ENCODE peak calls at places on chromosome 3, in ten cellular contexts. Z is HepG2, V is transverse colon, X is suprapubic skin, N is heart left ventricle, G is uterus, W is upper lobe of left lung, J is NB4, B is K562, A is ovary. Y is an unnamed sample.

GRCh38 chr3:4821975-4822374 is 157.3 kb upstream of the BHLHE40 start:
- DNase-seq in N (no peak), B (no peak), A (no peak), J (no peak), G (no peak), Z (no peak), W (peak), X (no peak), V (peak), Y (no peak)

GRCh38 chr3:183537295-183537730 is 18.2 kb downstream of the KLHL6 start:
- DNase-seq in J (peak), N (peak), G (no peak), V (no peak), B (no peak), X (no peak), A (no peak), Z (no peak), W (peak), Y (no peak)

GRCh38 chr3:21290557-21290956 is 460.5 kb downstream of the ZNF385D start:
- DNase-seq in B (peak), Z (no peak), G (no peak), W (no peak), J (no peak), X (no peak), N (no peak), V (no peak), A (no peak), Y (no peak)

GRCh38 chr3:38582941-38583645 is 66.4 kb downstream of the SCN5A start:
- DNase-seq in V (peak), J (no peak), B (no peak), W (peak), Z (no peak), N (no peak), X (no peak), A (no peak), G (no peak), Y (peak)

GRCh38 chr3:46865034-46865507 is 1.8 kb upstream of the MYL3 start:
- DNase-seq in V (no peak), Z (no peak), G (no peak), B (no peak), X (peak), N (peak), J (no peak), A (peak), W (peak), Y (peak)

GRCh38 chr3:9746330-9746729 is 3.4 kb upstream of the OGG1 start:
- DNase-seq in V (no peak), N (no peak), J (no peak), X (no peak), Z (no peak), G (no peak), B (no peak), A (no peak), W (no peak), Y (no peak)

GRCh38 chr3:115961390-115961789 is 338.1 kb downstream of the GAP43 start:
- DNase-seq in N (peak), A (no peak), Z (no peak), B (no peak), J (no peak), G (no peak), X (no peak), V (no peak), W (no peak), Y (no peak)

GRCh38 chr3:54274607-54275006 is 152.3 kb downstream of the CACNA2D3 start:
- DNase-seq in V (no peak), Z (no peak), W (no peak), A (no peak), G (no peak), J (no peak), X (no peak), N (no peak), B (no peak), Y (no peak)

GRCh38 chr3:127816783-127817182 is 5.5 kb downstream of the MGLL start:
- DNase-seq in W (peak), N (no peak), X (no peak), G (no peak), B (no peak), V (peak), A (no peak), Z (no peak), J (no peak), Y (peak)

GRCh38 chr3:141629950-141630349 is 108.1 kb upstream of the RNF7 start:
- DNase-seq in W (no peak), B (peak), N (no peak), X (no peak), Z (no peak), G (no peak), A (no peak), J (no peak), V (no peak), Y (no peak)

GRCh38 chr3:195807681-195808121 is 4.0 kb downstream of the MUC4 start:
- DNase-seq in G (no peak), Z (no peak), X (no peak), V (peak), J (no peak), B (no peak), W (peak), A (no peak), N (no peak), Y (no peak)

GRCh38 chr3:112321867-112322652 is 10.9 kb upstream of the CD200 start:
- DNase-seq in Z (peak), W (no peak), B (no peak), N (no peak), G (no peak), A (no peak), V (no peak), J (no peak), X (no peak), Y (peak)

GRCh38 chr3:197896421-197896820 is 53.6 kb upstream of the RPL35A start:
- DNase-seq in J (no peak), N (no peak), G (no peak), W (no peak), X (no peak), Z (no peak), V (no peak), B (no peak), A (no peak), Y (no peak)

GRCh38 chr3:176479291-176479690 is 718.0 kb downstream of the TBL1XR1 start:
- DNase-seq in Z (no peak), A (no peak), G (no peak), V (no peak), X (no peak), J (no peak), B (no peak), N (no peak), W (no peak), Y (no peak)

GRCh38 chr3:197426161-197426566 is 127.8 kb upstream of the DLG1 start:
- DNase-seq in W (no peak), Z (no peak), V (no peak), J (no peak), A (no peak), B (no peak), N (no peak), G (no peak), X (no peak), Y (no peak)

GRCh38 chr3:9172851-9173320 is 76.6 kb downstream of the SRGAP3 start:
- DNase-seq in Z (peak), J (peak), X (no peak), W (no peak), V (no peak), B (no peak), G (no peak), A (no peak), N (no peak), Y (no peak)

GRCh38 chr3:48928679-48929078 is 10.0 kb downstream of the ARIH2 start:
- DNase-seq in Z (no peak), G (no peak), W (no peak), V (no peak), A (no peak), X (no peak), N (no peak), B (no peak), J (no peak), Y (no peak)

GRCh38 chr3:197782230-197782629 is 8.8 kb upstream of the LRCH3 start:
- DNase-seq in J (no peak), Z (no peak), A (no peak), V (no peak), B (no peak), G (no peak), X (no peak), W (no peak), N (no peak), Y (no peak)

GRCh38 chr3:52792961-52793695 is 1.5 kb upstream of the ITIH3 start:
- DNase-seq in A (no peak), X (no peak), Z (no peak), G (no peak), N (no peak), B (no peak), V (no peak), W (no peak), J (no peak), Y (no peak)

GRCh38 chr3:49013738-49014660 is 4.4 kb downstream of the DALRD3 start:
- DNase-seq in A (peak), W (no peak), X (no peak), N (peak), J (peak), B (no peak), G (no peak), Z (peak), V (peak), Y (no peak)

GRCh38 chr3:156252656-156253055 is 132.3 kb downstream of the KCNAB1 start:
- DNase-seq in V (no peak), N (no peak), J (no peak), G (no peak), W (no peak), B (no peak), X (no peak), A (no peak), Z (no peak), Y (no peak)

DNA sequence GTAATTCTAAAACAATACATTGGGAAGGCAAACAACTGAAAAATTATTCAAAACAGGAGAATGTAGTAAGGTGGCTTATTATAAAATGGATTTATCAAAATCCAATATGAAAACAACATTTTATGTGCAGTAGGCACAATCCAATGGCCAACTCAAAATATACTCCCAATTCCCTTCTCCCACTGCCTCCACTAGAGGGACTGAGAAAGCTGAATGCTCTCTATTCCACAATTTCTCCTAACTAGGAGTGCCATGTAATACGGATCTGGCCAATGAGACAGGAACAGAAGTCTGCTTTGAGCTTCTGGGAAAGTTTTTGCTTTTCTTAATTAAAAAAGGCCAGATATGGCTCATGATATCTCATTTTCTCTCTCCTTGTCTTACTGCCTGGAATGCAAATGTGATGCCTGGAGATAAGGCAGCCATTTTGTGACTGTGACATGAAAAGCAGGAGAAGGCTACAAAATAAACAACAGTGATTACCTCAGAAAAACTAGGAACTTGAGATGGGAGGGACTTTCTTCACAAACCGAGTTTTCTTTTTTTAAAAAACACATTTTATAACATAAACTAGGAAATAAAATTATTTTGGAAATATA is 18.8 kb upstream of the VGLL4 start:
- DNase-seq in J (no peak), N (no peak), A (no peak), B (no peak), X (no peak), Z (peak), G (no peak), V (no peak), W (no peak), Y (no peak)
- TF ChIP-seq CTCF in J (peak), N (no peak), A (no peak), B (peak), X (peak), Z (peak), G (no peak), V (peak), W (no peak), Y (no peak)

GRCh38 chr3:167820114-167820865 is 84.8 kb downstream of the SERPINI1 start:
- DNase-seq in X (no peak), G (no peak), W (no peak), N (no peak), J (no peak), V (no peak), A (no peak), B (no peak), Z (peak), Y (no peak)
- TF ChIP-seq POLR2A in X (no peak), G (no peak), W (no peak), N (no peak), J (no peak), V (no peak), A (no peak), B (no peak), Z (no peak), Y (no peak)

DNA sequence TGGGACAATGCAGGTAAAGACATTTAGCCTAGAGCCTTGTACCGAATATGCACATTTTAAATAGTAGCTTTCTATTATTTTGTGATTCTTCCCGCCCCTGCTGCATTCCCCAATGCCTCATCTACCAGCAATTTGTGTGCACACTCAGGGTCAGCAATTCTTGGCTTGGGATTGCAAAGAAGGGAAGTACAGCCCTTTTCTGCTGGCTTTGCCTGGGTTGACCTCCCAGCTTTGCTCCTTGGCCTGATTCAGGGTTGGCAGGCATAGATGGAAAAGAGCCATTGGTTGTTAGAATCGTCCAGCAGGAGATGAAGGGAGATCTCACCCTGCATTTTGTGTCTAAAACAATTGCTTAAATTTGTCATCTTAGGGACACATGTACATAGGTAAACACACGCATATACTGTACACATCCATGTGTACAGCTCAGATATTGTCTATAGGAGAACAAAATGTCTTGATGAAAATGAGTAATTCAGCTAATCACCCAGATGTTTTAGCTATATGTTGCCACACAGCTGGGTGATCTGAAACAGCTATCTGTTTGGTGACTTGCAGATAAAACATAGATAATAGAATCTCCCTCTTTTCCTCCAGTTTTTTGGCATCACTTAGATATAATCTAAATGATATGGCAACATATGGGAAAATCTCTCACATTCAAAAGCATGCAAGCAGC is 340.9 kb upstream of the TBL1XR1 start:
- DNase-seq in G (peak), A (peak), W (no peak), B (no peak), Z (no peak), V (no peak), X (no peak), J (no peak), N (peak), Y (no peak)
- H3K4me3 ChIP-seq in G (no peak), A (no peak), W (no peak), B (no peak), Z (no peak), V (no peak), X (no peak), J (no peak), N (no peak), Y (no peak)

GRCh38 chr3:179653106-179653776 is 401 bp downstream of the USP13 start:
- DNase-seq in W (peak), J (peak), B (peak), A (peak), Z (peak), V (peak), N (peak), X (peak), G (peak), Y (peak)
- TF ChIP-seq CTCF in W (no peak), J (no peak), B (no peak), A (no peak), Z (peak), V (no peak), N (peak), X (no peak), G (no peak), Y (no peak)

DNA sequence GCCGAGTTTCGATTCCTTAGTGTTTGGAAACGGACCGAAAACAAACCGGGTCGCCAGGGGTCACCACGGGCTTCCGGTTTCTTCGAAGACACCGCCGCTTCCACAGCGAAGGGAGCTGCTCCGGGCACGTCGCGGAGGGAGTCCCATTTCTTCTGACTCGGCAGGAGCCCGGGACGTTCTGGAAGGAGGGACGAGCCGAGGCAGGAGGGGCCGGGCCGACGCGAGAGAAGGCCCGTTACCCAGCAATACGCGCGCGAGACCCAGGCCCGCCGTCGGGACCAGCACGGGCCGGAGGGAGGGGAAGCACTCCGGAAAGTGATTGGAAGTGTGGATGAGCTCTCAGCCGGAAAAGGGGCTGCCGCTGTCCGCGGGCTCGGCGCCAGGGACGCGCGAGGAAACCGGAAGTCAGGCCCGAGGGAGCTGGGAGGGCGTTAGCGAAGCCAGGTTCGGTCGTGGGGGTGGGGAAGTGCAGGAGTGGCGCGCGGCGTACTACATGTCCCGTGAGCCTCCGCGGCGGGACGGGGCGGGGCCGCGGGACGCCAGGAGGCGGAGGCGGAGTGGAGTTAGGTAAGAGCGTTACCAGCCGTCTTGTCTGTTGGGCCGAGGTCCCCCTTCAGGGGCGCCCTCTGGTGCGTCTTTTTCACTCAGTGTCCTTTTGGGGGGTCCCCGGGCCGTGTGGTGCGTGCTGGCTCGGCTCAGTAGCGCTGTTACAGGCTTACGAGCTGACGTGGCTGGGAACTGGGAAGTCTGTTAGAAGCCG is at the start of the genes AZI2 and ZCWPW2:
- DNase-seq in W (peak), X (peak), J (peak), V (peak), B (peak), N (peak), Z (peak), A (peak), G (peak), Y (peak)
- TF ChIP-seq POLR2A in W (no peak), X (peak), J (peak), V (peak), B (peak), N (no peak), Z (peak), A (peak), G (peak), Y (peak)

DNA sequence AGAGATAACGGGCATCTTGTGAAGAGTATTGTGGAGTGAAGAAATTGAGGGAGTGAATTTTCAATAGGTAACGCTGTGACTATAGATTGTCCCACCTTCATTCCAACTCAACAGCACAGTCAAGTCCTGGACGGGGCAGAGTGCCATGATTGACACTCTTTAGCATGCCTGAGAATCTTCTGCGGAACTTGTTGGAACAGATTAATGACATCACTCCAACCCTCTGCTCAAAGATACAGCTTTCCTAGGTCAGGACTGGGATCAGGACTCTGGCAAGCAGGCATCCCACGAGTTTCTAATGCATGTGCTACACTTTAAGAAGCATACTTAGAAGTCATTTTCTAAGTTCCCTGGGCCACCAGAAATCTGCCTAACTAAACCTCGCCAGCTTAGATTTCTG is 267.6 kb upstream of the CFAP20DC start:
- DNase-seq in G (no peak), V (no peak), Z (no peak), X (no peak), B (no peak), W (no peak), J (no peak), A (no peak), N (no peak), Y (no peak)
- H3K4me3 ChIP-seq in G (no peak), V (no peak), Z (no peak), X (no peak), B (no peak), W (no peak), J (no peak), A (no peak), N (no peak), Y (no peak)

GRCh38 chr3:6105187-6105586 is 755.7 kb upstream of the GRM7 start:
- DNase-seq in V (no peak), A (no peak), X (no peak), B (no peak), J (no peak), Z (no peak), G (no peak), W (no peak), N (no peak), Y (no peak)
- TF ChIP-seq CTCF in V (no peak), A (no peak), X (no peak), B (no peak), J (no peak), Z (no peak), G (no peak), W (no peak), N (no peak), Y (no peak)

GRCh38 chr3:150543128-150543527 is 3.2 kb downstream of the SERP1 start:
- DNase-seq in W (no peak), N (no peak), A (no peak), X (no peak), V (no peak), Z (no peak), J (no peak), G (no peak), B (no peak), Y (no peak)
- TF ChIP-seq POLR2A in W (no peak), N (no peak), A (no peak), X (no peak), V (no peak), Z (no peak), J (no peak), G (no peak), B (peak), Y (no peak)

Y was measured in lower leg skin.